ENCODE peak calls at places on chromosomes 5 and 9, in four cellular contexts. L is CD8-positive, alpha-beta T cell; E is heart left ventricle; S is thyroid gland. V is an unnamed sample.

GRCh38 chr5:175219256-175219835 is 224.6 kb downstream of the DRD1 start:
- DNase-seq in L (no peak), E (no peak), S (no peak), V (no peak)

GRCh38 chr5:172561151-172561550 is 79.9 kb upstream of the NEURL1B start:
- DNase-seq in L (no peak), E (no peak), S (no peak), V (no peak)

GRCh38 chr5:140011297-140011802 is 31.7 kb downstream of the NRG2 start:
- DNase-seq in L (no peak), E (peak), S (no peak), V (no peak)

GRCh38 chr9:86655147-86655546 is 292.2 kb downstream of the GAS1 start:
- DNase-seq in L (no peak), E (no peak), S (no peak), V (no peak)

GRCh38 chr9:18566125-18566524 is 92.2 kb downstream of the ADAMTSL1 start:
- DNase-seq in L (no peak), E (no peak), S (no peak), V (no peak)

GRCh38 chr9:18138676-18139075 is 335.3 kb upstream of the ADAMTSL1 start:
- DNase-seq in L (no peak), E (no peak), S (peak), V (no peak)

GRCh38 chr5:89071941-89072331 is 189.0 kb upstream of the MEF2C start:
- DNase-seq in L (no peak), E (no peak), S (no peak), V (no peak)

GRCh38 chr9:98226516-98226915 is 28.9 kb downstream of the TBC1D2 start:
- DNase-seq in L (no peak), E (no peak), S (no peak), V (no peak)

GRCh38 chr9:89165341-89165740 is 13.3 kb downstream of the SHC3 start:
- DNase-seq in L (no peak), E (no peak), S (no peak), V (no peak)

GRCh38 chr9:127360829-127361228 is 36.1 kb upstream of the SLC2A8 start:
- DNase-seq in L (no peak), E (no peak), S (peak), V (no peak)

GRCh38 chr9:81589392-81589791 is 100.0 kb downstream of the TLE1 start:
- DNase-seq in L (no peak), E (no peak), S (no peak), V (no peak)

GRCh38 chr5:20229286-20230005 is 241.4 kb upstream of the CDH18 start:
- DNase-seq in L (no peak), E (no peak), S (no peak), V (no peak)

GRCh38 chr5:147898875-147899401 is 7.4 kb downstream of the C5orf46 start:
- DNase-seq in L (no peak), E (no peak), S (no peak), V (no peak)

GRCh38 chr9:86181379-86182315 is 77.8 kb downstream of the C9orf153 start:
- DNase-seq in L (no peak), E (no peak), S (no peak), V (no peak)

GRCh38 chr5:132376694-132377641 is 7.5 kb downstream of the SLC22A5 start:
- DNase-seq in L (no peak), E (no peak), S (no peak), V (no peak)

GRCh38 chr5:133455681-133456080 is 156.7 kb downstream of the FSTL4 start:
- DNase-seq in L (no peak), E (no peak), S (no peak), V (no peak)
- H3K27ac ChIP-seq in L (no peak), E (no peak), S (no peak), V (no peak)

GRCh38 chr5:14160116-14160515 is 17.0 kb downstream of the TRIO start:
- DNase-seq in L (no peak), E (no peak), S (no peak), V (no peak)
- H3K27ac ChIP-seq in L (no peak), E (no peak), S (no peak), V (no peak)

DNA sequence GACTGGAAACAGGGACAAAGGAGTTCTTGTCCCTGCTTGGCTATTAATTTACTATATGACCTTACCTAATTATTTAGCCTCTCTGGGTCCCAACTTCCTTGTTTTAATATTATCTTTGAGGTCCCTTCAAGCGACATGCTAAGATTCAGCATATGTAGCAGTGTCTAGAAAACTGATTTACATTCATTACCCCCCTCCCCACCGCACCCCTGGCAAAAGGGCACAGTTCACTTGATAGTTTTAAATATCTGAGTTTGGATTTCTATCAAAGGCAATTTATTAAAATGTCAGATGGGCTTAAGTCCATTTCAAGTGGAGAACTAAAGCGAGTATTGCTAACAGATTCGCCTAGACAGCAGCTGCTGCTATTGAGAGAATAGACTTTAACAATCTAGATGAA is 3.9 kb downstream of the CEMIP2 start:
- DNase-seq in L (no peak), E (no peak), S (no peak), V (no peak)
- H3K27ac ChIP-seq in L (no peak), E (no peak), S (no peak), V (no peak)

GRCh38 chr9:76521244-76521673 is 62.3 kb downstream of the GCNT1 start:
- DNase-seq in L (no peak), E (no peak), S (peak), V (no peak)

GRCh38 chr9:76519027-76519835 is 60.2 kb downstream of the GCNT1 start:
- DNase-seq in L (no peak), E (no peak), S (peak), V (no peak)

GRCh38 chr9:76512826-76513225 is 53.8 kb downstream of the GCNT1 start:
- DNase-seq in L (no peak), E (no peak), S (no peak), V (no peak)

GRCh38 chr9:76516350-76516749 is 57.4 kb downstream of the GCNT1 start:
- DNase-seq in L (no peak), E (no peak), S (peak), V (no peak)

GRCh38 chr9:76516871-76517270 is 57.9 kb downstream of the GCNT1 start:
- DNase-seq in L (no peak), E (no peak), S (no peak), V (no peak)
- H3K27ac ChIP-seq in L (no peak), E (no peak), S (no peak), V (no peak)

DNA sequence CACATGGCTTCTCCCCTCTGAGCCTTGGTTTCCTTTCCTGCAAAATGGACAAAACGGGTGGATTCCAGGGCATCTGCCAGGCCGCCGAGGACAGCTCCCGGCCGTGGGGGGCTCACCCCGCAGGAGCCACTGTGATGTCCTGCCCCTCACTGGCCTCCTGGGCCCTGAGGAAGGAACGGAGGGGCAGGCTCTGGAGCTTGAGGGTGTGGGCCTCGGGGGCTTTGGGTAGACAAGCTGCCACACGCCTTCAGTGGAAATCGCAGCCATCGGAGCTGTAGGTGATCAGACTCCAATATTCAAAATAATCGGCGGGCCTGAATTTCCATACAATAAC is 32.2 kb upstream of the UBAC1 start:
- DNase-seq in L (no peak), E (no peak), S (no peak), V (no peak)
- H3K27ac ChIP-seq in L (no peak), E (peak), S (peak), V (no peak)

GRCh38 chr5:151695464-151695863 is 8.7 kb upstream of the SPARC start:
- DNase-seq in L (no peak), E (peak), S (no peak), V (no peak)
- H3K27ac ChIP-seq in L (no peak), E (peak), S (no peak), V (no peak)

GRCh38 chr5:159880676-159881075 is 35.6 kb upstream of the ADRA1B start:
- DNase-seq in L (no peak), E (no peak), S (no peak), V (no peak)

GRCh38 chr5:159877087-159877486 is 39.2 kb upstream of the ADRA1B start:
- DNase-seq in L (no peak), E (no peak), S (no peak), V (no peak)

GRCh38 chr5:159877894-159878448 is 38.3 kb upstream of the ADRA1B start:
- DNase-seq in L (no peak), E (peak), S (peak), V (no peak)

GRCh38 chr5:159883522-159883950 is 32.7 kb upstream of the ADRA1B start:
- DNase-seq in L (no peak), E (no peak), S (no peak), V (no peak)

GRCh38 chr5:159878988-159879471 is 37.3 kb upstream of the ADRA1B start:
- DNase-seq in L (no peak), E (peak), S (peak), V (no peak)
- H3K27ac ChIP-seq in L (no peak), E (peak), S (peak), V (no peak)

DNA sequence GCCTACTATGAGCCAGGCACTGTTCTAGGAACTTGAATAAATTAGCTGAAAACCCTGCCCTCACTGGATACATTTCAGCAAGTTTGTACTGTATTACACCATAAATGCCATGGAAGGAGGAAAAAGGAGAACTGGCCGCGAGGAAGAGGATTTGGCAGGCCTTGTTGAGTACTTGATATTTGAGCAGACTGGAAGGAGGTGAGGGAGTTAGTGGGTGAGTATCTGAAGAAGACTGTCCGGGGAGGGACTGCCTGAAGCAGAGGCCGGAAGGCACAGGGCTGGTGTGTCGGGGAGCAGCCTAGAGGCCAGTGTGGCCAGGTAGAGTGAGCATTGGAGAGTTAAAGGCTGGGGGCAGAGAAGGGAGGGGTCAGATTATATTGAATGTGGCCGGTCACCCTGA is 4.5 kb downstream of the SNX30 start:
- DNase-seq in L (no peak), E (no peak), S (no peak), V (no peak)
- H3K27ac ChIP-seq in L (no peak), E (no peak), S (no peak), V (no peak)

GRCh38 chr5:77305222-77305846 is 94.9 kb downstream of the PDE8B start:
- DNase-seq in L (no peak), E (no peak), S (peak), V (no peak)

GRCh38 chr5:77308154-77308960 is 97.9 kb downstream of the PDE8B start:
- DNase-seq in L (no peak), E (no peak), S (peak), V (no peak)

GRCh38 chr5:77304388-77304787 is 93.9 kb downstream of the PDE8B start:
- DNase-seq in L (no peak), E (no peak), S (no peak), V (no peak)

GRCh38 chr5:77306531-77306930 is 96.1 kb downstream of the PDE8B start:
- DNase-seq in L (no peak), E (no peak), S (peak), V (no peak)

GRCh38 chr5:77305921-77306320 is 95.4 kb downstream of the PDE8B start:
- DNase-seq in L (no peak), E (no peak), S (no peak), V (no peak)
- H3K27ac ChIP-seq in L (no peak), E (no peak), S (peak), V (no peak)

V was measured in CD4-positive, alpha-beta T cell.